ENCODE peak calls at places on chromosomes 11 and 22, in four cellular contexts. S is heart left ventricle, T is esophagus squamous epithelium, D is sigmoid colon. C is an unnamed sample.

GRCh38 chr11:114275295-114275694 is 20.9 kb upstream of the NNMT start:
- DNase-seq in S (no peak), T (no peak), D (no peak), C (no peak)

GRCh38 chr22:49433044-49433443 is 394.6 kb downstream of the BRD1 start:
- DNase-seq in S (no peak), T (no peak), D (no peak), C (no peak)

GRCh38 chr11:46290021-46290420 is 12.6 kb downstream of the CREB3L1 start:
- DNase-seq in S (no peak), T (no peak), D (no peak), C (no peak)

GRCh38 chr22:27686534-27686933 is 115.0 kb downstream of the MN1 start:
- DNase-seq in T (no peak), S (peak), D (peak), C (no peak)

GRCh38 chr11:64034411-64034811 is 1.3 kb upstream of the FLRT1 start:
- DNase-seq in D (no peak), T (no peak), S (no peak), C (no peak)

GRCh38 chr11:45934580-45935318 is 12.3 kb downstream of the LARGE2 start:
- DNase-seq in D (no peak), S (no peak), T (no peak), C (no peak)

GRCh38 chr11:44595964-44596381 is 30.5 kb downstream of the CD82 start:
- DNase-seq in S (peak), T (no peak), D (peak), C (no peak)

GRCh38 chr11:108838804-108839128 is 173.9 kb downstream of the DDX10 start:
- DNase-seq in T (no peak), D (no peak), S (no peak), C (no peak)

GRCh38 chr11:105466582-105467228 is 143.2 kb upstream of the GRIA4 start:
- DNase-seq in D (no peak), T (no peak), S (no peak), C (no peak)

GRCh38 chr11:114060402-114061052 is 1.0 kb downstream of the ZBTB16 start:
- DNase-seq in D (peak), S (peak), T (no peak), C (no peak)

GRCh38 chr11:128302425-128303186 is 284.8 kb downstream of the ETS1 start:
- DNase-seq in D (no peak), T (no peak), S (no peak), C (no peak)

GRCh38 chr11:122998727-122999370 is 17.2 kb upstream of the BSX start:
- DNase-seq in T (no peak), S (no peak), D (no peak), C (no peak)

GRCh38 chr22:44933829-44934735 is 75.7 kb downstream of the PHF21B start:
- DNase-seq in D (no peak), T (no peak), S (no peak), C (no peak)

GRCh38 chr11:1672613-1673400 is 24.2 kb upstream of the KRTAP5-6 start:
- DNase-seq in T (no peak), D (no peak), S (no peak), C (no peak)

GRCh38 chr11:10858505-10859360 is 880 bp upstream of the ZBED5 start:
- DNase-seq in S (peak), T (no peak), D (peak), C (peak)

GRCh38 chr11:3090096-3090901 is 33.1 kb upstream of the CARS1 start:
- DNase-seq in S (no peak), T (no peak), D (peak), C (no peak)

GRCh38 chr11:13384837-13385417 is 78.1 kb downstream of the BTBD10 start:
- DNase-seq in D (no peak), T (no peak), S (no peak), C (peak)

GRCh38 chr11:65424200-65425104 is 1.9 kb downstream of the NEAT1 start:
- DNase-seq in S (peak), D (peak), T (no peak), C (peak)

GRCh38 chr11:30113326-30113873 is 96.6 kb upstream of the KCNA4 start:
- DNase-seq in D (no peak), S (no peak), T (no peak), C (no peak)

GRCh38 chr22:50244420-50245213 is at the start of gene TUBGCP6:
- DNase-seq in S (peak), T (peak), D (peak), C (peak)

GRCh38 chr11:1564535-1565172 is 7.4 kb downstream of the DUSP8 start:
- DNase-seq in D (peak), S (peak), T (no peak), C (no peak)

GRCh38 chr11:109085708-109086373 is 336.1 kb upstream of the C11orf87 start:
- DNase-seq in D (no peak), S (no peak), T (no peak), C (no peak)

GRCh38 chr11:64848779-64849599 is 4.5 kb upstream of the CDC42BPG start:
- DNase-seq in T (no peak), D (no peak), S (no peak), C (no peak)

GRCh38 chr22:49853981-49854791 is 542 bp downstream of the ZBED4 start:
- DNase-seq in D (no peak), T (no peak), S (no peak), C (no peak)

GRCh38 chr11:73209892-73210291 is 8.2 kb upstream of the P2RY2 start:
- DNase-seq in D (no peak), T (no peak), S (no peak), C (no peak)

GRCh38 chr11:28488336-28488735 is 380.1 kb downstream of the METTL15 start:
- DNase-seq in T (no peak), S (no peak), D (no peak), C (no peak)

GRCh38 chr11:21811572-21811971 is 381.3 kb upstream of the ANO5 start:
- DNase-seq in D (no peak), T (no peak), S (no peak), C (no peak)
- H3K4me3 ChIP-seq in D (no peak), T (no peak), S (no peak), C (no peak)

GRCh38 chr22:20117656-20118571 is 888 bp upstream of the TRMT2A start:
- DNase-seq in T (no peak), D (no peak), S (peak), C (no peak)

GRCh38 chr22:20116951-20117645 is at the start of gene TRMT2A:
- DNase-seq in T (peak), S (peak), D (peak), C (peak)

GRCh38 chr22:20115691-20116375 is at the start of gene RANBP1:
- DNase-seq in S (peak), T (no peak), D (no peak), C (no peak)

GRCh38 chr22:20114506-20115475 is 1.1 kb upstream of the RANBP1 start:
- DNase-seq in D (no peak), T (no peak), S (peak), C (no peak)

DNA sequence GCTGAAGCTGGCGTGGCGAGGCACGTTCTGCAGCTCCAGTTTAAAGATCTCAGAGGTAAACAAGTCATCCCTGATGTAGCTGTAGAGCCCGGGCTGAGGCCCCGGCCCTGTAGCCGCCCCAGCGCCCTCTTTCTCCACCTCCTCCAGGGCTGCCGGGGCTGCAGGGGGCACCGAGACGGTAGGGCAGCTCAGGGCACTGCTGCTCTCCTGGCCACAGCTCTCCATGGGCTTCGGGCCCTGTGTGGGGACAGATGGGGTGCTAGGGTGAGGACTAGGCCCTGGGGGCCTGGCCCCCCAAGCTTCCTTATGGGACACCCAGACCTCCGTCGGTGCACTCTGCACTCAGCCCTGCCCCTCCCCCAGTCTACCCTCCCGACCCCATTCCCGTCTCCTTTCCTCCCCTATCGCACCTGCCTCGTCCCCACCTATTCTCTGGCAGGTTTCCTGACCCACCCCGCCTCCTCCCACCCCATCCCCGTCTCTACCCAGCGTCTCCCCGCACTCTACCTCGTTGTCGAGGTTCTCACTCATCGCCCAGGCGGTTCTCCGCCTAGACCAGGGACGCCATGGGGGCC is 559 bp downstream of the RANBP1 start:
- DNase-seq in S (peak), D (peak), T (no peak), C (no peak)
- H3K27ac ChIP-seq in S (peak), D (peak), T (peak), C (peak)

DNA sequence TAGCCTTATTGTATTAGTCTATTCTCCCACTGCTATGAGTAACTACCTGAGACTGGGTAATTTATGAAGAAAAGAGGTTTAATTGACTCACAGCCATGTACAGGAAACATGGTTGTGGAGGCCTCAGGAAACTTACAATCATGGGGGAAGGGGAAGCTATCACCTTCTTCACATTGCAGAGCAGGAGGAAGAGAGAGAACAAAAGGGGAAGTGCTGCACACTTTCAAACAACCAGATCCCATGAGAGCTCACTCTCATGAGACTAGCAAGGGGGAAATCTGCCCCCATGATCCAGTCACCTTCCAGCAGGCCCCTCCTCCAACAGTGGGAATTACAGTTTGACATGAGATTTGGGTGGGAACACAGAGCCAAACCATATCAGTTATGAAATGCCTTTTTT is 179.4 kb downstream of the ARHGAP42 start:
- DNase-seq in T (no peak), S (no peak), D (no peak), C (no peak)
- TF ChIP-seq POLR2A in T (no peak), S (no peak), D (no peak), C (no peak)

DNA sequence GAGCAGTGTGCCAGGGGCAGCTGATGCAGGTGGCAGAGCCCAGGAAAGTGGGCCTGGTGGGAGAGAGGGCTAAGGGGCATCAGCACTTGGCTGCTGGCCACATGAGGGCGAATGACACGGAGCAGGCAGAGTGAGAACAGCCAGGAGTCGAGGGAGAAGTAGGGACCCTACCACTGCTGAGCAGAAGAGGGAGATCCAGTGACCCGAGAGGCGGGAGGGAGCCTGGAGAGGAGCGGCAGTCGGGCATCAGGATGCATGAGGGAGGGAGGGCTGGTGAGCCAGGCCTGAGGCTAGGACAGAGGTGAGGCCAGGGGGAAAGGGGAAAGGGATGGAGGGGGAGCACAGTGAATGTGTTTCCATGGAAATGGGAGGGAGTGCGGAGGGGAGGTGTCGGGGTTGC is 36.9 kb upstream of the WNT11 start:
- DNase-seq in T (no peak), D (no peak), S (peak), C (no peak)
- H3K4me3 ChIP-seq in T (no peak), D (no peak), S (no peak), C (no peak)

GRCh38 chr11:34652191-34652958 is 31.5 kb downstream of the EHF start:
- DNase-seq in T (no peak), S (no peak), D (no peak), C (no peak)
- H3K27ac ChIP-seq in T (peak), S (no peak), D (no peak), C (no peak)

DNA sequence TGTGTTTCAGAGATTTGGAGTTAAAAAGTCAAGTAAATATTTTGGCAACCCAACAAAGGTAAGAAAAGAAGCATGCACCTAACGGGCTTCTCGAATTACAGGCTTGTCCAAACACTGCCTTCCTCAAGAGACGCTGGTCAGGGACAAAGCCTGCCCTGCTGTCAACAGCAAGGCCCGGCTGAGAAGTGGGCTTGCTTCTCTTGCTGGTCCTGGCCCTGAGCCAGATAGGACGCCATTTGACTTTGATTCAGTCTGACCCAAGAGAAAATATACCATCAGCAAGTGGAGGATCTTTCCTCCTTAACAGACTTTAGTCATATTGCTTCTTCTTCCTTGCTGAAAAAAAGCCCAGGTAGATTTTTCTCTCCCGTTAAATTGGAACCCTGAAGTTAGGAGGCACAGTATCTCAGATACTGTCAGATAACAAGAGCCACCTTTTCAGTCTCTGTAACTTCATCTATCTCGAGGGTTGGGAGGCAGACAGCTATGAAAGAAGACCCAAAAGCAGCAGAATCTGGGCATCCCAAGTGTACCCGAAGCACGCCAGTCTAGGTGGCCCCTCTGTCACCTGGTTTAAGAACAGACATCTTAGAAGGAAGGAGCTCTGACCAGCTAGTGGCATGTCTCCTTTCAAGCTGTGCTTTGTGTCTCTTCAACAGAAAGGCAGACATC is 57.5 kb downstream of the C22orf31 start:
- DNase-seq in S (no peak), T (no peak), D (no peak), C (no peak)
- TF ChIP-seq POLR2A in S (no peak), T (no peak), D (no peak), C (no peak)

DNA sequence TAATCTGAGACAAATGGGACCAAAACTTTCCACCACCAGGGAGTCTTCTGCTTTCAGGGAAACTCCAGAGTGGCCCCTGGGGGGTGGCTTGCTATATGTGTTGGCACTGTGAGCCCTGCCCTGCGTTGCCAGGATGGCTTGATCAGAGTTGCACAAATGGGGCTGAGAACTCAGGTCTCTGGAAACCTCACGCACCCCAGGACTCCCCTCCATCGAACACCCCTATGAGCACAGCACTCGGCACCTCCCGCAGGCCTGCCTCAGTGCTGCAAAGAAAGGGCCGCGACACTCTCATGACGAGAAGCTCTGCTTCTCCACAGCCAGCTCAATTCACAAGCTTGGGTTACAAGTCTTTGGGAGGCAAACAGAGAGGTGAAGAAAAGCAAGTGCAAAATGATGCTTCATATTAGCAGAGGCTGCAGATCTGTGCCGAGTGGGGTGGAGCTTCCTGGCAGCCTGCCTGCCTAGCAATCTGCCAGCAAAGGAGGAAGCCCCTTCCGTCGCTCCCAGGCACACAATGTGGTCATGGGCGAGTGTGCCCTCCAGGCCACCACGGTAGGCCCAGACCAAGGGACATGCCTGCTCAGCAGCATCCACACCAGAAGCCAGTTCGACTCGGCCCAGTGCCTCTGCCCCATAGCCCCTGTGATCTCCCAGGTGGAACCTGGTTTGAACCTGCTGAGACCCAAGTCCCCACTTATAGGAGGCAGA is 55.7 kb downstream of the MYH9 start:
- DNase-seq in T (no peak), S (peak), D (peak), C (peak)
- H3K4me3 ChIP-seq in T (peak), S (no peak), D (no peak), C (no peak)